ENCODE peak calls at places on chromosome 5, in ten cellular contexts. Q is neuronal stem cell; V is LoVo; K is activated T-cell treated with anti-CD3 and anti-CD28 coated beads for 1 hour; M is LHCN-M2; O is GF-D8; P is Jurkat, Clone E6-1; S is NCI-H460; A is endothelial cell; X is activated CD8-positive, alpha-beta memory T cell treated with anti-CD3 and anti-CD28 coated beads, Interleukin-2, amount 10 ng/mL, durations not matched to agents 7 days and 5 days. E is an unnamed sample.

GRCh38 chr5:165035520-165035919 is 1530.1 kb downstream of the MAT2B start:
- DNase-seq in Q (no peak), V (no peak), K (no peak), M (no peak), O (no peak), P (no peak), S (peak), A (no peak), X (no peak), E (no peak)

GRCh38 chr5:31122998-31123950 is 70.2 kb upstream of the CDH6 start:
- DNase-seq in Q (no peak), V (no peak), K (no peak), M (no peak), O (no peak), P (no peak), S (no peak), A (no peak), X (no peak), E (no peak)

GRCh38 chr5:131396882-131397281 is 133.0 kb downstream of the CDC42SE2 start:
- DNase-seq in Q (no peak), V (no peak), K (no peak), M (no peak), O (no peak), P (no peak), S (no peak), A (no peak), X (no peak), E (no peak)

GRCh38 chr5:6731465-6732237 is 18.4 kb downstream of the TENT4A start:
- DNase-seq in Q (no peak), V (no peak), K (no peak), M (no peak), O (no peak), P (no peak), S (no peak), A (no peak), X (no peak), E (no peak)

GRCh38 chr5:53099546-53099945 is 10.0 kb downstream of the MOCS2 start:
- DNase-seq in Q (no peak), V (no peak), K (no peak), M (no peak), O (no peak), P (no peak), S (no peak), A (no peak), X (no peak), E (no peak)

GRCh38 chr5:54254482-54255198 is 55.7 kb downstream of the ARL15 start:
- DNase-seq in Q (no peak), V (no peak), K (no peak), M (peak), O (no peak), P (no peak), S (no peak), A (no peak), X (no peak), E (no peak)

GRCh38 chr5:64742411-64742810 is 26.1 kb downstream of the SREK1IP1 start:
- DNase-seq in Q (no peak), V (no peak), K (no peak), M (peak), O (no peak), P (no peak), S (no peak), A (no peak), X (no peak), E (no peak)

GRCh38 chr5:133225671-133226152 is 173.9 kb downstream of the HSPA4 start:
- DNase-seq in Q (no peak), V (peak), K (no peak), M (no peak), O (no peak), P (no peak), S (no peak), A (no peak), X (no peak), E (peak)

GRCh38 chr5:78518365-78519197 is 130.0 kb downstream of the LHFPL2 start:
- DNase-seq in Q (no peak), V (no peak), K (no peak), M (peak), O (no peak), P (no peak), S (no peak), A (peak), X (no peak), E (peak)

GRCh38 chr5:179378116-179378440 is 32.8 kb upstream of the ADAMTS2 start:
- DNase-seq in Q (no peak), V (no peak), K (no peak), M (no peak), O (no peak), P (no peak), S (no peak), A (no peak), X (no peak), E (no peak)

GRCh38 chr5:68456756-68457217 is 241.2 kb downstream of the PIK3R1 start:
- DNase-seq in Q (no peak), V (peak), K (no peak), M (peak), O (no peak), P (no peak), S (no peak), A (no peak), X (no peak), E (peak)

GRCh38 chr5:126098330-126099017 is 324.7 kb upstream of the GRAMD2B start:
- DNase-seq in Q (no peak), V (no peak), K (no peak), M (peak), O (no peak), P (no peak), S (no peak), A (no peak), X (no peak), E (no peak)

GRCh38 chr5:119393201-119393691 is 37.4 kb downstream of the TNFAIP8 start:
- DNase-seq in Q (no peak), V (no peak), K (no peak), M (peak), O (no peak), P (no peak), S (no peak), A (no peak), X (no peak), E (no peak)

E was measured in HTR-8/SVneo.